ENCODE peak calls at places on chromosomes 6 and 20, in five cellular contexts. One of them, this sample, is unnamed.

GRCh38 chr20:45044084-45044573 is 56.8 kb downstream of the KCNS1 start:
- DNase-seq in coronary artery: no peak
- DNase-seq in progenitor cell of endocrine pancreas: peak
- DNase-seq in heart right ventricle: no peak
- DNase-seq in right lobe of liver: no peak
- DNase-seq in this sample: peak

GRCh38 chr6:167546611-167547327 is 221.9 kb downstream of the TTLL2 start:
- DNase-seq in coronary artery: peak
- DNase-seq in progenitor cell of endocrine pancreas: no peak
- DNase-seq in heart right ventricle: no peak
- DNase-seq in right lobe of liver: no peak
- DNase-seq in this sample: no peak

GRCh38 chr6:122553697-122554096 is 56.5 kb upstream of the PKIB start:
- DNase-seq in coronary artery: no peak
- DNase-seq in progenitor cell of endocrine pancreas: no peak
- DNase-seq in heart right ventricle: no peak
- DNase-seq in right lobe of liver: no peak
- DNase-seq in this sample: no peak

GRCh38 chr20:57838670-57839142 is 128.9 kb upstream of the PMEPA1 start:
- DNase-seq in coronary artery: no peak
- DNase-seq in progenitor cell of endocrine pancreas: no peak
- DNase-seq in heart right ventricle: no peak
- DNase-seq in right lobe of liver: no peak
- DNase-seq in this sample: no peak

GRCh38 chr20:25279403-25279802 is 31.5 kb downstream of the PYGB start:
- DNase-seq in coronary artery: no peak
- DNase-seq in progenitor cell of endocrine pancreas: no peak
- DNase-seq in heart right ventricle: no peak
- DNase-seq in right lobe of liver: peak
- DNase-seq in this sample: no peak

GRCh38 chr20:53162251-53162835 is 190.2 kb downstream of the TSHZ2 start:
- DNase-seq in coronary artery: no peak
- DNase-seq in progenitor cell of endocrine pancreas: no peak
- DNase-seq in heart right ventricle: no peak
- DNase-seq in right lobe of liver: peak
- DNase-seq in this sample: peak

GRCh38 chr6:148231572-148231971 is 111.1 kb upstream of the SASH1 start:
- DNase-seq in coronary artery: no peak
- DNase-seq in progenitor cell of endocrine pancreas: no peak
- DNase-seq in heart right ventricle: no peak
- DNase-seq in right lobe of liver: no peak
- DNase-seq in this sample: no peak

GRCh38 chr6:149077208-149077607 is 240.3 kb upstream of the TAB2 start:
- DNase-seq in coronary artery: no peak
- DNase-seq in progenitor cell of endocrine pancreas: no peak
- DNase-seq in heart right ventricle: no peak
- DNase-seq in right lobe of liver: no peak
- DNase-seq in this sample: no peak

GRCh38 chr6:89495961-89496535 is 63.1 kb downstream of the ANKRD6 start:
- DNase-seq in coronary artery: no peak
- DNase-seq in progenitor cell of endocrine pancreas: no peak
- DNase-seq in heart right ventricle: no peak
- DNase-seq in right lobe of liver: no peak
- DNase-seq in this sample: no peak

GRCh38 chr20:52031574-52032303 is 159.8 kb downstream of the ZFP64 start:
- DNase-seq in coronary artery: no peak
- DNase-seq in progenitor cell of endocrine pancreas: no peak
- DNase-seq in heart right ventricle: no peak
- DNase-seq in right lobe of liver: no peak
- DNase-seq in this sample: no peak

GRCh38 chr6:152161501-152161900 is 354.0 kb downstream of the ESR1 start:
- DNase-seq in coronary artery: no peak
- DNase-seq in progenitor cell of endocrine pancreas: no peak
- DNase-seq in heart right ventricle: no peak
- DNase-seq in right lobe of liver: no peak
- DNase-seq in this sample: no peak

GRCh38 chr20:22776369-22776768 is 192.0 kb upstream of the FOXA2 start:
- DNase-seq in coronary artery: no peak
- DNase-seq in progenitor cell of endocrine pancreas: no peak
- DNase-seq in heart right ventricle: no peak
- DNase-seq in right lobe of liver: no peak
- DNase-seq in this sample: no peak

GRCh38 chr6:52610745-52611355 is 34.0 kb upstream of the TRAM2 start:
- DNase-seq in coronary artery: no peak
- DNase-seq in progenitor cell of endocrine pancreas: no peak
- DNase-seq in heart right ventricle: no peak
- DNase-seq in right lobe of liver: no peak
- DNase-seq in this sample: no peak

GRCh38 chr6:154167163-154167562 is 128.1 kb downstream of the OPRM1 start:
- DNase-seq in coronary artery: no peak
- DNase-seq in progenitor cell of endocrine pancreas: no peak
- DNase-seq in heart right ventricle: no peak
- DNase-seq in right lobe of liver: no peak
- DNase-seq in this sample: no peak

GRCh38 chr6:95686858-95687257 is 109.5 kb downstream of the MANEA start:
- DNase-seq in coronary artery: no peak
- DNase-seq in progenitor cell of endocrine pancreas: no peak
- DNase-seq in heart right ventricle: no peak
- DNase-seq in right lobe of liver: no peak
- DNase-seq in this sample: no peak

GRCh38 chr6:43812850-43813584 is 43.0 kb downstream of the VEGFA start:
- DNase-seq in coronary artery: no peak
- DNase-seq in progenitor cell of endocrine pancreas: no peak
- DNase-seq in heart right ventricle: no peak
- DNase-seq in right lobe of liver: no peak
- DNase-seq in this sample: no peak

GRCh38 chr6:28634758-28635546 is 109.3 kb downstream of the GPX5 start:
- DNase-seq in coronary artery: no peak
- DNase-seq in progenitor cell of endocrine pancreas: no peak
- DNase-seq in heart right ventricle: no peak
- DNase-seq in right lobe of liver: peak
- DNase-seq in this sample: peak

GRCh38 chr6:93047033-93047432 is 372.3 kb downstream of the EPHA7 start:
- DNase-seq in coronary artery: no peak
- DNase-seq in progenitor cell of endocrine pancreas: no peak
- DNase-seq in heart right ventricle: no peak
- DNase-seq in right lobe of liver: no peak
- DNase-seq in this sample: no peak

GRCh38 chr20:3811421-3812258 is 8.7 kb upstream of the AP5S1 start:
- DNase-seq in coronary artery: peak
- DNase-seq in progenitor cell of endocrine pancreas: no peak
- DNase-seq in heart right ventricle: peak
- DNase-seq in right lobe of liver: peak
- DNase-seq in this sample: no peak

GRCh38 chr20:37846573-37846972 is 56.4 kb upstream of the VSTM2L start:
- DNase-seq in coronary artery: no peak
- DNase-seq in progenitor cell of endocrine pancreas: no peak
- DNase-seq in heart right ventricle: no peak
- DNase-seq in right lobe of liver: no peak
- DNase-seq in this sample: no peak

GRCh38 chr20:2458919-2459499 is 11.6 kb downstream of the SNRPB start:
- DNase-seq in coronary artery: no peak
- DNase-seq in progenitor cell of endocrine pancreas: no peak
- DNase-seq in heart right ventricle: no peak
- DNase-seq in right lobe of liver: no peak
- DNase-seq in this sample: no peak

GRCh38 chr6:168949876-168950499 is 303.7 kb downstream of the THBS2 start:
- DNase-seq in coronary artery: no peak
- DNase-seq in progenitor cell of endocrine pancreas: no peak
- DNase-seq in heart right ventricle: no peak
- DNase-seq in right lobe of liver: no peak
- DNase-seq in this sample: no peak

GRCh38 chr6:42041131-42042055 is 8.9 kb upstream of the TAF8 start:
- DNase-seq in coronary artery: no peak
- DNase-seq in progenitor cell of endocrine pancreas: no peak
- DNase-seq in heart right ventricle: peak
- DNase-seq in right lobe of liver: no peak
- DNase-seq in this sample: no peak

GRCh38 chr6:140541288-140541687 is 1166.8 kb upstream of the CITED2 start:
- DNase-seq in coronary artery: no peak
- DNase-seq in progenitor cell of endocrine pancreas: no peak
- DNase-seq in heart right ventricle: no peak
- DNase-seq in right lobe of liver: no peak
- DNase-seq in this sample: no peak

GRCh38 chr20:35342154-35342769 is 50.0 kb upstream of the FAM83C start:
- DNase-seq in coronary artery: no peak
- DNase-seq in progenitor cell of endocrine pancreas: no peak
- DNase-seq in heart right ventricle: no peak
- DNase-seq in right lobe of liver: no peak
- DNase-seq in this sample: no peak
- TF ChIP-seq CTCF in coronary artery: no peak
- TF ChIP-seq CTCF in progenitor cell of endocrine pancreas: no peak
- TF ChIP-seq CTCF in heart right ventricle: peak
- TF ChIP-seq CTCF in right lobe of liver: no peak
- TF ChIP-seq CTCF in this sample: peak

GRCh38 chr20:63622732-63623131 is 4.2 kb downstream of the GMEB2 start:
- DNase-seq in coronary artery: no peak
- DNase-seq in progenitor cell of endocrine pancreas: no peak
- DNase-seq in heart right ventricle: no peak
- DNase-seq in right lobe of liver: peak
- DNase-seq in this sample: no peak

GRCh38 chr20:63626424-63627128 is at the start of gene GMEB2:
- DNase-seq in coronary artery: peak
- DNase-seq in progenitor cell of endocrine pancreas: no peak
- DNase-seq in heart right ventricle: peak
- DNase-seq in right lobe of liver: peak
- DNase-seq in this sample: no peak

GRCh38 chr20:63622096-63622495 is 4.8 kb downstream of the GMEB2 start:
- DNase-seq in coronary artery: no peak
- DNase-seq in progenitor cell of endocrine pancreas: no peak
- DNase-seq in heart right ventricle: no peak
- DNase-seq in right lobe of liver: peak
- DNase-seq in this sample: no peak

GRCh38 chr20:63625771-63626423 is 1.0 kb downstream of the GMEB2 start:
- DNase-seq in coronary artery: no peak
- DNase-seq in progenitor cell of endocrine pancreas: no peak
- DNase-seq in heart right ventricle: peak
- DNase-seq in right lobe of liver: peak
- DNase-seq in this sample: no peak

DNA sequence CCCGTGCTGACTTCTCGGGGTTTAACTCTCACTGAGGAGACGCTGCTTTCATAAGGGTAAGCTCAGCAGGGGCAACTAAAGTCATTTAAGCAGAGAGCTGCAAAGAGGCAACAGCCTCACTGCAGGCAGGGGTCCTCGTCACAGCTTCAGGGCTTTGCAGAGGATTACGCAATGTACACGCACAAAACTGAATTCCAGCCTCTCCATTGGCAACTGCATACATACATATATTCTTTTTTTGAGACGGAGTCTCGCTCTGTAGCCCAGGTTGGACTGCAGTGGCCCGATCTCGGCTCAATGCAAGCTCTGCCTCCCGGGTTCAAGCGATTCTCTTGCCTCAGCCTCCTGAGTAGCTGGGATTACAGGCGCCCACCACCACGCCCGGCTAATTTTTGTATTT is 2.4 kb downstream of the GMEB2 start:
- DNase-seq in coronary artery: no peak
- DNase-seq in progenitor cell of endocrine pancreas: no peak
- DNase-seq in heart right ventricle: no peak
- DNase-seq in right lobe of liver: peak
- DNase-seq in this sample: no peak
- TF ChIP-seq CTCF in coronary artery: no peak
- TF ChIP-seq CTCF in progenitor cell of endocrine pancreas: no peak
- TF ChIP-seq CTCF in heart right ventricle: no peak
- TF ChIP-seq CTCF in right lobe of liver: no peak
- TF ChIP-seq CTCF in this sample: no peak

DNA sequence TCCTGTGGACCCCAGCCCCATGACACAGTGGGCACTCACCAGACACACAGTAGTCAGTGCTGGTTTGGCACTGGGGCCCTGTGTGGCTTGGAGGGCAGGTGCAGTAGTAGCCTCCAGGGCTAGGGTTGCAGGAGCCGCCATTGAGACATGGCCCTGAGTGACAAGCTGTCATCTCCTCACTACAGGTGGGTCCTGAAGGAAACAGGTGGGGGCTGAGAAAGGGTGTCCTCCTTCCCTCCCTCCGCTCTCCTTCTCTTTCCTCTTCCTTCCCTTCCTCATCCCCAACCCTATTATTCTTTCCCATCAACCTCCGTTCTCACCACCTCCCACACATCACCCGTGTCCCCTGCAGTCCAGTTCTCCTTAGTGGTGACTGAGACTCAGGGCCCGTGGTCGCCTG is 10.2 kb downstream of the NOTCH4 start:
- DNase-seq in coronary artery: no peak
- DNase-seq in progenitor cell of endocrine pancreas: no peak
- DNase-seq in heart right ventricle: no peak
- DNase-seq in right lobe of liver: no peak
- DNase-seq in this sample: no peak
- TF ChIP-seq CTCF in coronary artery: no peak
- TF ChIP-seq CTCF in progenitor cell of endocrine pancreas: no peak
- TF ChIP-seq CTCF in heart right ventricle: no peak
- TF ChIP-seq CTCF in right lobe of liver: no peak
- TF ChIP-seq CTCF in this sample: no peak

GRCh38 chr6:39812853-39813533 is 20.8 kb downstream of the DAAM2 start:
- DNase-seq in coronary artery: no peak
- DNase-seq in progenitor cell of endocrine pancreas: no peak
- DNase-seq in heart right ventricle: no peak
- DNase-seq in right lobe of liver: no peak
- DNase-seq in this sample: no peak
- TF ChIP-seq CTCF in coronary artery: no peak
- TF ChIP-seq CTCF in progenitor cell of endocrine pancreas: no peak
- TF ChIP-seq CTCF in heart right ventricle: peak
- TF ChIP-seq CTCF in right lobe of liver: no peak
- TF ChIP-seq CTCF in this sample: no peak

GRCh38 chr6:38337819-38338465 is 301.8 kb downstream of the BTBD9 start:
- DNase-seq in coronary artery: no peak
- DNase-seq in progenitor cell of endocrine pancreas: no peak
- DNase-seq in heart right ventricle: no peak
- DNase-seq in right lobe of liver: no peak
- DNase-seq in this sample: no peak
- TF ChIP-seq CTCF in coronary artery: no peak
- TF ChIP-seq CTCF in progenitor cell of endocrine pancreas: no peak
- TF ChIP-seq CTCF in heart right ventricle: no peak
- TF ChIP-seq CTCF in right lobe of liver: no peak
- TF ChIP-seq CTCF in this sample: peak

This sample was measured in neural crest cell.